ENCODE peak calls at places on chromosomes 1 and 21, in nine cellular contexts. Y is heart left ventricle, N is ovary, M is Peyer's patch, G is testis, R is tibial nerve, O is esophagus squamous epithelium, B is adrenal gland, H is body of pancreas. X is an unnamed sample.

GRCh38 chr21:22892757-22893156 is 1894.5 kb downstream of the NCAM2 start:
- DNase-seq in Y (no peak), H (no peak), B (no peak), R (no peak), N (no peak), M (no peak), O (no peak), G (no peak), X (no peak)

GRCh38 chr1:52552236-52552504 is 722 bp downstream of the TUT4 start:
- DNase-seq in H (peak; percentile 57), O (peak; percentile 8), G (peak; percentile 75), M (peak; percentile 54), N (peak; percentile 53), Y (peak; percentile 25), B (peak; percentile 82), R (peak; percentile 61), X (peak; percentile 27)

GRCh38 chr1:147567594-147568381 is 26.5 kb downstream of the BCL9 start:
- DNase-seq in R (no peak), N (no peak), O (no peak), G (no peak), B (no peak), H (peak; percentile 72), Y (no peak), M (no peak), X (no peak)

GRCh38 chr1:240719953-240720700 is 108.2 kb upstream of the GREM2 start:
- DNase-seq in B (no peak), H (no peak), N (no peak), M (no peak), G (no peak), R (no peak), Y (no peak), O (no peak), X (no peak)

GRCh38 chr1:11847667-11848445 is at the start of gene NPPA:
- DNase-seq in N (no peak), G (no peak), H (peak; percentile 32), M (no peak), R (no peak), B (no peak), O (no peak), Y (peak; percentile 40), X (no peak)

GRCh38 chr1:87176090-87176489 is 152.6 kb upstream of the LMO4 start:
- DNase-seq in O (no peak), N (no peak), M (no peak), R (no peak), B (no peak), G (no peak), H (no peak), Y (no peak), X (no peak)

GRCh38 chr1:221161571-221162041 is 282.4 kb downstream of the HLX start:
- DNase-seq in R (no peak), O (no peak), M (no peak), H (no peak), B (peak; percentile 19), G (peak; percentile 16), Y (no peak), N (no peak), X (no peak)

GRCh38 chr1:201511925-201512539 is 5.1 kb upstream of the CSRP1 start:
- DNase-seq in R (no peak), O (no peak), N (no peak), H (peak; percentile 63), G (peak; percentile 41), B (peak; percentile 37), Y (peak; percentile 78), M (no peak), X (peak; percentile 69)

GRCh38 chr1:46760558-46761166 is 38.2 kb upstream of the CYP4B1 start:
- DNase-seq in B (no peak), N (no peak), O (no peak), R (no peak), G (no peak), H (no peak), Y (no peak), M (no peak), X (no peak)

GRCh38 chr1:151714820-151715725 is 1.5 kb downstream of the CELF3 start:
- DNase-seq in O (no peak), B (no peak), R (no peak), H (no peak), G (no peak), N (no peak), M (no peak), Y (no peak), X (no peak)
- H3K27ac ChIP-seq in O (no peak overlapping the region), B (no peak overlapping the region), R (no peak overlapping the region), H (no peak overlapping the region), G (no peak overlapping the region), N (no peak overlapping the region), M (no peak overlapping the region), Y (no peak overlapping the region), X (no peak overlapping the region)

DNA sequence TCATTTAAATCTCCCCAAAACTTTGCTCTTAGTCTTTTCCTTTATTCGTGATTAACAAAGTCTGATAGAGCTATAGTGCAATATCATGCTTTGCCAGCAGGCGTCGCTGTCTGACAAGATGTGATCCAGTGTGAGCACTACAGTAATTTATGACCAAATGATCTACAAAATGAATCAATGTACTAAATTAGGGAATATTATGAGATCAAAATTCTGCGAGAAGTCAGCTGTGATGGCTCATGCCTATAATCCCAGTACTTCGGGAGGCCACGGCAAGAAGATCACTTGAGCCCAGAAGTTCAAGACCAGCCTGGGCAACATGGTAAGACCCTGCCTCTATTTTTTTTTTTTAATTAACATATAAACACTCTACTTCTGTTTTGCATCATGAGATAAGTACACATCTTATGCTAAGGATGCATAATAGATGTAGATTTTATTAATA is 3.6 kb upstream of the SPSB1 start:
- DNase-seq in R (peak; percentile 85), B (peak; percentile 87), G (peak; percentile 88), N (peak; percentile 78), O (no peak), H (peak; percentile 88), M (peak; percentile 77), Y (peak; percentile 75), X (peak; percentile 63)
- TF ChIP-seq POLR2A in R (no peak), B (no peak), G (no peak), N (no peak), O (no peak), H (no peak), M (no peak), Y (no peak), X (no peak)

GRCh38 chr21:40925481-40925880 is 78.5 kb upstream of the DSCAM start:
- DNase-seq in Y (no peak), M (no peak), N (no peak), G (no peak), R (no peak), O (no peak), H (no peak), B (no peak), X (no peak)

GRCh38 chr21:40923361-40923760 is 76.4 kb upstream of the DSCAM start:
- DNase-seq in O (no peak), H (no peak), N (no peak), B (no peak), M (no peak), G (no peak), Y (no peak), R (no peak), X (no peak)

GRCh38 chr21:40923914-40924313 is 77.0 kb upstream of the DSCAM start:
- DNase-seq in Y (no peak), R (no peak), G (no peak), H (no peak), N (no peak), O (no peak), B (no peak), M (no peak), X (no peak)

GRCh38 chr21:40926238-40926637 is 79.3 kb upstream of the DSCAM start:
- DNase-seq in O (no peak), R (no peak), M (no peak), B (no peak), Y (no peak), G (no peak), H (no peak), N (no peak), X (no peak)

GRCh38 chr21:40924641-40925040 is 77.7 kb upstream of the DSCAM start:
- DNase-seq in M (no peak), H (no peak), O (no peak), B (no peak), G (no peak), Y (no peak), R (no peak), N (no peak), X (no peak)
- TF ChIP-seq CTCF in M (no peak), H (no peak), O (no peak), B (no peak), G (no peak), Y (no peak), R (no peak), N (no peak), X (no peak)

DNA sequence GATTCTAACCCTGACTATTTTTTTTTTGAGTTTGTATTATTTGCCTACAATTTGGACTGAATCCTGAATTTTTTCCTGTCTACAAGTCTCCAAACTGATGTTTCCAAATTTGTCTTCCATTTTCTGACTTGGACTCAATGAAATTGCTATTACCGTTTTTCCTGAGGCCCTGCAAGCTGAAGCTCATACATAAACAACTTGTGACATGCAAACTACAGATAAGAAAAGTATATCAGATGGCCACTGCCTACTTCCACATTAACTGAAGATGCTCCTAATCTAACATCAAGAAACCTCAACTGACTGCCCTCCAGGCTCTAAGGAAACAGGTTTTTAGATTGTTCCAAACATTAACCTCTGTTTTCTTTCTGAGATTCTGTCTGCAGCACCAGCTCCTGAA is 51.1 kb upstream of the KLHDC7A start:
- DNase-seq in Y (no peak), R (no peak), G (no peak), M (no peak), H (no peak), N (no peak), O (no peak), B (no peak), X (no peak)
- H3K27ac ChIP-seq in Y (no peak overlapping the region), R (no peak overlapping the region), G (no peak overlapping the region), M (no peak overlapping the region), H (no peak overlapping the region), N (no peak overlapping the region), O (no peak overlapping the region), B (no peak overlapping the region), X (no peak overlapping the region)

GRCh38 chr1:155979525-155980343 is 1.4 kb upstream of the ARHGEF2 start:
- DNase-seq in H (no peak), Y (peak; percentile 83), G (no peak), R (no peak), N (no peak), B (no peak), M (no peak), O (no peak), X (peak; percentile 56)

GRCh38 chr1:155978973-155979429 is 654 bp upstream of the ARHGEF2 start:
- DNase-seq in H (no peak), R (no peak), G (no peak), O (no peak), M (no peak), Y (peak; percentile 47), B (no peak), N (no peak), X (peak; percentile 55)

GRCh38 chr1:155976913-155977606 is 1.3 kb downstream of the ARHGEF2 start:
- DNase-seq in N (no peak), M (no peak), G (no peak), H (no peak), B (no peak), R (no peak), Y (no peak), O (no peak), X (no peak)

GRCh38 chr1:155977607-155978324 is 581 bp downstream of the ARHGEF2 start:
- DNase-seq in Y (peak; percentile 69), M (peak; percentile 70), R (no peak), B (peak; percentile 39), O (no peak), G (peak; percentile 48), H (peak; percentile 43), N (peak; percentile 67), X (peak; percentile 60)

GRCh38 chr1:155978325-155978972 is at the start of gene ARHGEF2:
- DNase-seq in O (peak; percentile 65), B (peak; percentile 69), G (peak; percentile 70), M (peak; percentile 84), Y (peak; percentile 92), R (peak; percentile 77), H (peak; percentile 69), N (peak; percentile 84), X (peak; percentile 84)
- TF ChIP-seq POLR2A in O (peak; percentile 82), B (peak; percentile 29), G (no peak), M (peak; percentile 36), Y (peak; percentile 43), R (peak; percentile 49), H (peak; percentile 4), N (peak; percentile 43), X (peak; percentile 48)

X was measured in uterus.